ENCODE peak calls at places on chromosomes 5 and 9, in four cellular contexts. Q is GM12878, I is AG09319, H is GM12865. D is an unnamed sample.

GRCh38 chr5:128304791-128305190 is 221.2 kb downstream of the SLC12A2 start:
- DNase-seq in Q (no peak), I (no peak), H (no peak), D (no peak)

GRCh38 chr9:125932012-125932411 is 184.8 kb downstream of the PBX3 start:
- DNase-seq in Q (no peak), I (peak), H (no peak), D (no peak)

GRCh38 chr9:83583151-83584014 is 39.6 kb upstream of the IDNK start:
- DNase-seq in Q (no peak), I (no peak), H (peak), D (peak)

GRCh38 chr5:2779459-2779858 is 28.0 kb upstream of the IRX2 start:
- DNase-seq in Q (no peak), I (no peak), H (no peak), D (no peak)

GRCh38 chr5:146081685-146082084 is 23.7 kb downstream of the PLAC8L1 start:
- DNase-seq in Q (no peak), I (no peak), H (no peak), D (no peak)

GRCh38 chr9:79003514-79003913 is 568.3 kb upstream of the TLE4 start:
- DNase-seq in Q (no peak), I (no peak), H (no peak), D (no peak)

GRCh38 chr5:133321833-133322420 is 270.1 kb downstream of the HSPA4 start:
- DNase-seq in Q (peak), I (no peak), H (peak), D (no peak)

GRCh38 chr5:133399247-133399891 is 213.0 kb downstream of the FSTL4 start:
- DNase-seq in Q (no peak), I (no peak), H (no peak), D (no peak)

GRCh38 chr5:14497276-14497675 is 84.3 kb upstream of the OTULINL start:
- DNase-seq in Q (no peak), I (no peak), H (no peak), D (no peak)

GRCh38 chr9:34594177-34594576 is 4.7 kb upstream of the CNTFR start:
- DNase-seq in Q (no peak), I (no peak), H (no peak), D (no peak)

GRCh38 chr9:34592895-34593601 is 3.5 kb upstream of the CNTFR start:
- DNase-seq in Q (no peak), I (no peak), H (no peak), D (no peak)

GRCh38 chr9:34590376-34591090 is 1.0 kb upstream of the CNTFR start:
- DNase-seq in Q (no peak), I (no peak), H (no peak), D (no peak)

GRCh38 chr9:34591091-34591910 is 1.8 kb upstream of the CNTFR start:
- DNase-seq in Q (no peak), I (peak), H (peak), D (peak)

GRCh38 chr9:34591911-34592866 is 2.7 kb upstream of the CNTFR start:
- DNase-seq in Q (no peak), I (no peak), H (no peak), D (no peak)
- TF ChIP-seq CTCF in Q (no peak), I (no peak), H (no peak), D (peak)

GRCh38 chr5:109546461-109546860 is 136.7 kb upstream of the PJA2 start:
- DNase-seq in Q (no peak), I (no peak), H (no peak), D (no peak)

GRCh38 chr5:109553826-109554225 is 135.9 kb upstream of the MAN2A1 start:
- DNase-seq in Q (no peak), I (no peak), H (peak), D (no peak)

DNA sequence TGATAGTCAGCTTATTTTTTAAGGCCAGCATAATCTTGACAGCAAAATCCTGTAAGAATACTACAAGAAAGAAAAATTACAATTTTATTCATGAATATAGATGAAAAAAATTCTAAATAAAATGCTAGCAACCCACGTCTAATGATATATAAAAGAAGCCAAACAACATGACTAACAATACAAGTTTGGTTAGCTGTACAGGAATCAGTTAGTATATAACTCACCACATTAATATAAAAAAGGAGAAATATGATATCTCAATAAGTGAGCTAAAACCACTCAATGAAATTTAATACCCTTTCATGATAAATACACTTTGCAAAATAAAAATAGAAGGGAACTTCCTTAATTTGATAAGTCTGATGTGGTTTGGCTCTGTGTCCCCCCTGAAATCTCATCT is 139.7 kb upstream of the MAN2A1 start:
- DNase-seq in Q (no peak), I (no peak), H (no peak), D (no peak)
- TF ChIP-seq CTCF in Q (no peak), I (no peak), H (no peak), D (no peak)

GRCh38 chr9:36102742-36103495 is 33.6 kb upstream of the GLIPR2 start:
- DNase-seq in Q (peak), I (peak), H (peak), D (peak)

GRCh38 chr9:36099718-36100117 is 36.8 kb upstream of the GLIPR2 start:
- DNase-seq in Q (no peak), I (no peak), H (no peak), D (no peak)

GRCh38 chr9:36101916-36102741 is 34.4 kb upstream of the GLIPR2 start:
- DNase-seq in Q (no peak), I (peak), H (no peak), D (no peak)

DNA sequence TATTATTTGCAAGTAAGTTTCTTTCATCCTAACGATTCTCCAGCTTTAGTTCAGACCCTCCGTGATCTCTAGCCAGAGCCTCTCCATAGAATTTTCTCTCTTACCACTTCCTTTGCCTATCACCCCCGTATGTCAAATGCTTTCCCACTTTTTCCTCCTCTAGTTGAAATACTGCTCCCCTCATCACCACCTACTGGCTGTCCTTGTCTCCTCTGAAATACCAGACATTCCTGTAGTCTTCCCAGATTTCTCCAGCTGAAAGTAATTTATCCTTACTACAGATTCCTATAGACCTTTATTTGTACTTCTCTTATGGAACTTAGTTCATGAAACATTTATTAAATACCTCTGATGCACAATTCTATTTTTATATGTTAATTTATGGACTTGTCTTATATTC is 36.0 kb upstream of the GLIPR2 start:
- DNase-seq in Q (no peak), I (no peak), H (no peak), D (no peak)
- TF ChIP-seq CTCF in Q (no peak), I (peak), H (no peak), D (no peak)

DNA sequence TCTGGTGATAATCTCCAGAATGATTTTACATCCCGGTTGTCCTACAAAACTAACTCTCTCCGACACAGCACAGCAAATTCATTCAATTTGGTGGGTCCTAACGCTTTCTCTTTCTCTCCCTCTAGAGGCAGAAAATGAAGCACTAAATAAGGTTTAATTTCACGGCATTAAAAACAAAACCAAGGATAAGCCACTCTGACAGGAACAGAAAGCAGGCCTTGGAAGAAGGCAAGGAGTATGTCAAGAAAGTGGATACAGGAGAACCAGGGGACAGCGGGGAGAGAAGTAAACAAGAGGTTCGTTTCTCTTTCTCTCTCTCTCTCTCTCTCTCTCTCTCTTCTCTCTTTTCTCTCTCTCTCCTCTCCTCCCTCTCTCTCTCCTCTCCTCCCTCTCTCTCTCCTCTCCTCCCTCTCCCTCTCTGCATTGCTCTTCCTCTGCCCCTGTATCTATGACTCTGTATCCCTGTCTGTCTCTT is 49.8 kb downstream of the EBF1 start:
- DNase-seq in Q (no peak), I (no peak), H (peak), D (no peak)
- TF ChIP-seq CTCF in Q (peak), I (peak), H (peak), D (peak)

GRCh38 chr9:7479300-7479699 is 320.3 kb downstream of the DMAC1 start:
- DNase-seq in Q (no peak), I (no peak), H (no peak), D (no peak)
- TF ChIP-seq CTCF in Q (no peak), I (no peak), H (no peak), D (peak)

DNA sequence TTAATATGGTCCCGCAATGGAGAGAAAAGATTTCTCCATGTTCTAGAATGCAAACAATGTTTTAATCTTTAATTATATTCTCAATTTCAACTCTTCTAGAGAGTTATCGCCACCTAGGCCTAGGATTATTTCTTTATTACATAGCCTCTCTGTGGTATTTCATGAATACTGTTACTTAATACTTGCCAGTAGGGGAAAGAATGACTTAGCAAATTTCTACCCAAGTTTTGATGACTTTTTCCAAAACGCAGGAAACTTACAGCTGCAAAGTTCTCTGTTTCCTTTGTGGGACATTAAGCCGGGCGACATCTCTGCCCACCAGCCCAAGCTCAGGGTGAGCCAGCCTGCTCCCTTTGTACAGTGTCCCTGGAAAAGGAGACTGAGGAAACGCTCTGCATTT is 73.8 kb downstream of the MED27 start:
- DNase-seq in Q (no peak), I (no peak), H (no peak), D (no peak)
- TF ChIP-seq CTCF in Q (no peak), I (no peak), H (no peak), D (no peak)

GRCh38 chr5:41637869-41638268 is 127.5 kb upstream of the PLCXD3 start:
- DNase-seq in Q (no peak), I (no peak), H (peak), D (no peak)
- TF ChIP-seq CTCF in Q (no peak), I (peak), H (peak), D (peak)